ENCODE peak calls at places on chromosome 5, in six cellular contexts. One of them, this sample, is unnamed.

GRCh38 chr5:142654578-142655042 is 31.3 kb downstream of the FGF1 start:
- DNase-seq in mucosa of descending colon: no peak
- DNase-seq in A549: peak; percentile 10
- DNase-seq in OCI-LY7: no peak
- DNase-seq in heart right ventricle: no peak
- DNase-seq in aorta: no peak
- DNase-seq in this sample: no peak

GRCh38 chr5:66769839-66770617 is 173.8 kb downstream of the MAST4 start:
- DNase-seq in heart right ventricle: peak; percentile 24
- DNase-seq in OCI-LY7: peak; percentile 36
- DNase-seq in A549: peak; percentile 2
- DNase-seq in aorta: no peak
- DNase-seq in mucosa of descending colon: peak; percentile 4
- DNase-seq in this sample: no peak

GRCh38 chr5:31449175-31449574 is 82.7 kb downstream of the DROSHA start:
- DNase-seq in A549: no peak
- DNase-seq in heart right ventricle: no peak
- DNase-seq in aorta: no peak
- DNase-seq in OCI-LY7: no peak
- DNase-seq in mucosa of descending colon: no peak
- DNase-seq in this sample: no peak

GRCh38 chr5:76958976-76959767 is 6.3 kb downstream of the CRHBP start:
- DNase-seq in OCI-LY7: no peak
- DNase-seq in mucosa of descending colon: no peak
- DNase-seq in A549: no peak
- DNase-seq in heart right ventricle: no peak
- DNase-seq in aorta: no peak
- DNase-seq in this sample: no peak

GRCh38 chr5:141508808-141509611 is 20.1 kb downstream of the PCDHGC5 start:
- DNase-seq in mucosa of descending colon: peak; percentile 24
- DNase-seq in OCI-LY7: peak; percentile 75
- DNase-seq in aorta: peak; percentile 89
- DNase-seq in heart right ventricle: peak; percentile 56
- DNase-seq in A549: no peak
- DNase-seq in this sample: no peak

GRCh38 chr5:159099049-159099760 is 511 bp downstream of the EBF1 start:
- DNase-seq in aorta: peak; percentile 62
- DNase-seq in mucosa of descending colon: no peak
- DNase-seq in OCI-LY7: peak; percentile 90
- DNase-seq in A549: peak; percentile 58
- DNase-seq in heart right ventricle: no peak
- DNase-seq in this sample: peak; percentile 66

GRCh38 chr5:10645671-10646070 is 81.8 kb downstream of the ANKRD33B start:
- DNase-seq in OCI-LY7: no peak
- DNase-seq in A549: no peak
- DNase-seq in mucosa of descending colon: no peak
- DNase-seq in aorta: no peak
- DNase-seq in heart right ventricle: no peak
- DNase-seq in this sample: no peak

GRCh38 chr5:81924467-81924866 is 47.4 kb upstream of the ATG10 start:
- DNase-seq in mucosa of descending colon: no peak
- DNase-seq in aorta: no peak
- DNase-seq in OCI-LY7: no peak
- DNase-seq in A549: no peak
- DNase-seq in heart right ventricle: peak; percentile 17
- DNase-seq in this sample: no peak

GRCh38 chr5:25544652-25545249 is 900.0 kb upstream of the CDH10 start:
- DNase-seq in A549: peak; percentile 73
- DNase-seq in heart right ventricle: no peak
- DNase-seq in mucosa of descending colon: no peak
- DNase-seq in aorta: no peak
- DNase-seq in OCI-LY7: peak; percentile 20
- DNase-seq in this sample: no peak

GRCh38 chr5:154972476-154973080 is 31.7 kb downstream of the MRPL22 start:
- DNase-seq in aorta: no peak
- DNase-seq in OCI-LY7: peak; percentile 25
- DNase-seq in A549: peak; percentile 55
- DNase-seq in mucosa of descending colon: peak; percentile 23
- DNase-seq in heart right ventricle: peak; percentile 24
- DNase-seq in this sample: no peak

GRCh38 chr5:105752801-105753200 is 1917.9 kb downstream of the EFNA5 start:
- DNase-seq in A549: no peak
- DNase-seq in OCI-LY7: no peak
- DNase-seq in mucosa of descending colon: no peak
- DNase-seq in heart right ventricle: no peak
- DNase-seq in aorta: no peak
- DNase-seq in this sample: no peak

GRCh38 chr5:84614907-84615306 is 230.2 kb upstream of the EDIL3 start:
- DNase-seq in mucosa of descending colon: no peak
- DNase-seq in OCI-LY7: no peak
- DNase-seq in A549: no peak
- DNase-seq in heart right ventricle: no peak
- DNase-seq in aorta: no peak
- DNase-seq in this sample: no peak

GRCh38 chr5:54548565-54548964 is 31.0 kb downstream of the SNX18 start:
- DNase-seq in aorta: no peak
- DNase-seq in A549: no peak
- DNase-seq in heart right ventricle: no peak
- DNase-seq in OCI-LY7: no peak
- DNase-seq in mucosa of descending colon: no peak
- DNase-seq in this sample: no peak

GRCh38 chr5:54552446-54552845 is 34.9 kb downstream of the SNX18 start:
- DNase-seq in aorta: no peak
- DNase-seq in heart right ventricle: no peak
- DNase-seq in mucosa of descending colon: no peak
- DNase-seq in A549: no peak
- DNase-seq in OCI-LY7: no peak
- DNase-seq in this sample: no peak

GRCh38 chr5:54553659-54554207 is 36.2 kb downstream of the SNX18 start:
- DNase-seq in aorta: no peak
- DNase-seq in heart right ventricle: no peak
- DNase-seq in OCI-LY7: no peak
- DNase-seq in mucosa of descending colon: no peak
- DNase-seq in A549: no peak
- DNase-seq in this sample: no peak

GRCh38 chr5:54551906-54552305 is 34.3 kb downstream of the SNX18 start:
- DNase-seq in mucosa of descending colon: no peak
- DNase-seq in OCI-LY7: no peak
- DNase-seq in A549: no peak
- DNase-seq in aorta: no peak
- DNase-seq in heart right ventricle: no peak
- DNase-seq in this sample: no peak

DNA sequence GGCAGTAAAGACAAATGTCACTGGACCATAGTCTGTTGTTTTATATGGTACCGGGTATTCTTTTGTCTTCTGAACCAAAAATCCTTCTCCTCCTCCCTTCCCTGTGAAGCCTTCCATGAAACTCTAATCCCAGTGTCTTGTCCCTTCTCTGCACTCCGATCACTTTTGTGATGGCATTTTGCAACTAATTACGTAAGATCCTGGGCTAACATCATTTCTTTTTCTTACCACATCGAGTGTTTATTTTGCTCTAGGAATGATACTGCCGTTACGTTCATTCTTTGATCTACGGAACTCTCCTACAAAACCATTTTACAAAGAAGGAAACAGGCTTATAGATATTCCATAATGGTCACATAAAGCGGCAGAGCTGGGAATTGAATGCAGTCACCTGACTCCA is 33.7 kb downstream of the SNX18 start:
- DNase-seq in OCI-LY7: no peak
- DNase-seq in aorta: no peak
- DNase-seq in A549: no peak
- DNase-seq in heart right ventricle: no peak
- DNase-seq in mucosa of descending colon: no peak
- DNase-seq in this sample: no peak
- H3K4me1 ChIP-seq in OCI-LY7: no peaks in the 10 kb centered on the region
- H3K4me1 ChIP-seq in aorta: peaks cover 8% of the 10 kb centered on the region
- H3K4me1 ChIP-seq in A549: no peaks in the 10 kb centered on the region
- H3K4me1 ChIP-seq in heart right ventricle: peaks cover 21% of the 10 kb centered on the region
- H3K4me1 ChIP-seq in mucosa of descending colon: no peaks in the 10 kb centered on the region
- H3K4me1 ChIP-seq in this sample: no peaks in the 10 kb centered on the region

DNA sequence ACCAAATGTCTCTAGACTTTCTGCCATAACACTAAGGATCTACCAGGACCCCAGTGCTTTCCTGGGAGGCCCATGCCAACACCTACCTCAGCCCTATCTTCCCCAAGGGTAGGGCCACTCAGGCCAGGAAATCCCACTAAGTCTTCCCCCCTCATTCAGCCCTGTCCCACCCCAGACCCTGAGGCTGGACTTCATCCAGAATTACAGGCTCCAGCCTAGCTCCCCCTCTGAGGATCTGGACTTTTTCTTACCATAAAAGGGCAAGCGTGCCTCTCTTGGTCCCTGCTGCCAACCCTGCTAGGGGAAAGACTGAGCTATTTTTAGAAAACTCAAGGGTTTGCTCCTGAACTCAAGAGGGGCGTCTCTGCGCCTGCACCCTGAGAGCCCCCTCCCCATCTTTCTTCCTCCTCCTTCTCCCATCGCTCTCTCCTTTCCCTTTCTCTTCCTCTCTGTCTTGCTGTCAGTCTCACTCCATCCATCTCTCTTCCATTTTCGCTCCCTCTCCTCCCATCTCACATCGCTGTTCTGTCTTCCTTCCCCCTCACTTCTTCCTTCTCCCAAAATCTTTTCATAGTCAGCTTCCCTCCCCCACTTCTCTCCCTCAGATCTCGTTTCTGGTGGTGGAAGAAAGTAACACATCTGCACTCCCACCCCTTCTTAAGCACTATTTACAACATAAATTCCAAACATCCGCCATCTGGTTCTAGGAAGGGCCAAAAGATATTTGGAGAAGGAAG is 38.1 kb upstream of the IL17B start:
- DNase-seq in mucosa of descending colon: no peak
- DNase-seq in aorta: peak; percentile 49
- DNase-seq in heart right ventricle: peak; percentile 30
- DNase-seq in A549: no peak
- DNase-seq in OCI-LY7: no peak
- DNase-seq in this sample: no peak
- H3K4me1 ChIP-seq in mucosa of descending colon: no peaks in the 10 kb centered on the region
- H3K4me1 ChIP-seq in aorta: no peaks in the 10 kb centered on the region
- H3K4me1 ChIP-seq in heart right ventricle: peaks cover 81% of the 10 kb centered on the region
- H3K4me1 ChIP-seq in A549: peaks cover 21% of the 10 kb centered on the region
- H3K4me1 ChIP-seq in OCI-LY7: no peaks in the 10 kb centered on the region
- H3K4me1 ChIP-seq in this sample: peaks cover 67% of the 10 kb centered on the region

GRCh38 chr5:74639538-74640449 is 734 bp downstream of the ENC1 start:
- DNase-seq in mucosa of descending colon: no peak
- DNase-seq in aorta: peak; percentile 73
- DNase-seq in heart right ventricle: peak; percentile 23
- DNase-seq in A549: peak; percentile 44
- DNase-seq in OCI-LY7: peak; percentile 67
- DNase-seq in this sample: peak; percentile 81
- H3K4me1 ChIP-seq in mucosa of descending colon: peaks cover 11% of the 10 kb centered on the region
- H3K4me1 ChIP-seq in aorta: no peaks in the 10 kb centered on the region
- H3K4me1 ChIP-seq in heart right ventricle: peaks cover 43% of the 10 kb centered on the region
- H3K4me1 ChIP-seq in A549: peaks cover 41% of the 10 kb centered on the region
- H3K4me1 ChIP-seq in OCI-LY7: peaks cover 35% of the 10 kb centered on the region
- H3K4me1 ChIP-seq in this sample: peaks cover 38% of the 10 kb centered on the region

DNA sequence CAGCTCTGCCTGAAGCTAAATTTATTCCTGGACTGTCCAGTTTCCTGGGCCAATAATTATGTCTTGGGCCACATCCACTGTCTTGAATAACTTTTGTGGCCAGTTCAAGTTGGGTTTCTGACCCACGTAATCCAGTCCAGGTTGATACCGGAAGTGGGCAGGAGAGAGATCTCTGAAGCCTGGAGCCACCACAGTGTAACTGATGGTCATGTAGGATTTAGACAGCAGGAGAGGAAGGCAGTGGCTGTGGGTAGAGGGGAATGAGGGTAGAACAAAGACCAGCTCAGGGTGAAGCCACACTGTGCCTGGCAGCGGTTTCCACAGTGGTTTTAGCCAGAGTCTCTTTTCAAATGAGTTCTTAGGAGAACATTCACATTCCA is 30.2 kb downstream of the SH3PXD2B start:
- DNase-seq in OCI-LY7: no peak
- DNase-seq in aorta: no peak
- DNase-seq in A549: no peak
- DNase-seq in mucosa of descending colon: no peak
- DNase-seq in heart right ventricle: no peak
- DNase-seq in this sample: no peak
- H3K4me1 ChIP-seq in OCI-LY7: no peaks in the 10 kb centered on the region
- H3K4me1 ChIP-seq in aorta: peaks cover 3% of the 10 kb centered on the region
- H3K4me1 ChIP-seq in A549: peaks cover 25% of the 10 kb centered on the region
- H3K4me1 ChIP-seq in mucosa of descending colon: peaks cover 21% of the 10 kb centered on the region
- H3K4me1 ChIP-seq in heart right ventricle: peaks cover 15% of the 10 kb centered on the region
- H3K4me1 ChIP-seq in this sample: peaks cover 52% of the 10 kb centered on the region

DNA sequence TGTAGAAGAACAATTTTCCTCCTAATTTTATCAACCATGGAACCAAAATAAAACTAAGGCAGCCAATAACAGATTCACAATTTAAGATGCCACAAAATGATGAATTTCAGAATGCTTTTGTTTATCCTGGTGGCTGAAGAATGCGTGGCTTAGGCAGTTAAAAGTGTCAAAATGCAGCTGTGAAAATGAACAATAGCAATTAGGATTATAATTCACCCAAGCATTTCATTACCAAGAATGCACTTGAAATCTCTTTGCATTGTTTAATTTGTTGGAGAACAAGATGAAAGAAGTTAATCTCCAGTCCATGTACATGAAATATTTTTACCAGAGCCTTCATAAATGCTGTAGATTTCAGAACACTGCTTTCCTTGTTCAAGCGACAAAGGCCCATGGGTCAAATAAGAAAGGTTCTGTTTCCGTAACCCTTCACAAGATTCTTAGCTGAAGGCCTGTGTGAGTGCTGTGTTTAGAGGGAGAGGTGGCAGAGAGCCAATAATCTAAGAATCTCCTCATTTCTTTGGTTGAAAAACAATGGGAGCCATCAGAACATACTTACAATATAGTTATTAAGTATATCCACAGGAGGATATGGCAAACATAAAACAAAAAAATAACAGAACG is 39.3 kb downstream of the CLINT1 start:
- DNase-seq in mucosa of descending colon: no peak
- DNase-seq in aorta: no peak
- DNase-seq in A549: no peak
- DNase-seq in heart right ventricle: no peak
- DNase-seq in OCI-LY7: no peak
- DNase-seq in this sample: no peak
- H3K4me1 ChIP-seq in mucosa of descending colon: peaks cover 11% of the 10 kb centered on the region
- H3K4me1 ChIP-seq in aorta: peaks cover 3% of the 10 kb centered on the region
- H3K4me1 ChIP-seq in A549: peaks cover 33% of the 10 kb centered on the region
- H3K4me1 ChIP-seq in heart right ventricle: peaks cover 53% of the 10 kb centered on the region
- H3K4me1 ChIP-seq in OCI-LY7: peaks cover 68% of the 10 kb centered on the region
- H3K4me1 ChIP-seq in this sample: peaks cover 4% of the 10 kb centered on the region

GRCh38 chr5:93577807-93578178 is 3.2 kb downstream of the NR2F1-AS1 start:
- DNase-seq in aorta: no peak
- DNase-seq in A549: no peak
- DNase-seq in OCI-LY7: no peak
- DNase-seq in heart right ventricle: no peak
- DNase-seq in mucosa of descending colon: no peak
- DNase-seq in this sample: no peak
- H3K4me1 ChIP-seq in aorta: no peaks in the 10 kb centered on the region
- H3K4me1 ChIP-seq in A549: peaks cover 4% of the 10 kb centered on the region
- H3K4me1 ChIP-seq in OCI-LY7: no peaks in the 10 kb centered on the region
- H3K4me1 ChIP-seq in heart right ventricle: peaks cover 29% of the 10 kb centered on the region
- H3K4me1 ChIP-seq in mucosa of descending colon: peaks cover 20% of the 10 kb centered on the region
- H3K4me1 ChIP-seq in this sample: peaks cover 26% of the 10 kb centered on the region

GRCh38 chr5:176630681-176631222 is 277 bp downstream of the EIF4E1B start:
- DNase-seq in aorta: no peak
- DNase-seq in OCI-LY7: peak; percentile 19
- DNase-seq in A549: no peak
- DNase-seq in mucosa of descending colon: no peak
- DNase-seq in heart right ventricle: no peak
- DNase-seq in this sample: no peak
- H3K4me1 ChIP-seq in aorta: no peaks in the 10 kb centered on the region
- H3K4me1 ChIP-seq in OCI-LY7: peaks cover 70% of the 10 kb centered on the region
- H3K4me1 ChIP-seq in A549: peaks cover 8% of the 10 kb centered on the region
- H3K4me1 ChIP-seq in mucosa of descending colon: peaks cover 12% of the 10 kb centered on the region
- H3K4me1 ChIP-seq in heart right ventricle: peaks cover 9% of the 10 kb centered on the region
- H3K4me1 ChIP-seq in this sample: peaks cover 6% of the 10 kb centered on the region